ENCODE peak calls at places on chromosomes 13 and 19, in five cellular contexts. One of them, this sample, is unnamed.

GRCh38 chr19:33472696-33473624 is 48.6 kb downstream of the PEPD start:
- DNase-seq in K562: no peak
- DNase-seq in GM12878: no peak
- DNase-seq in endothelial cell of umbilical vein: peak
- DNase-seq in A549: peak
- DNase-seq in this sample: no peak

GRCh38 chr13:96460571-96460970 is 370.7 kb downstream of the HS6ST3 start:
- DNase-seq in endothelial cell of umbilical vein: no peak
- DNase-seq in GM12878: no peak
- DNase-seq in A549: no peak
- DNase-seq in K562: no peak
- DNase-seq in this sample: no peak

GRCh38 chr13:66835040-66835628 is 395.0 kb downstream of the PCDH9 start:
- DNase-seq in A549: peak
- DNase-seq in GM12878: no peak
- DNase-seq in K562: no peak
- DNase-seq in endothelial cell of umbilical vein: peak
- DNase-seq in this sample: no peak

GRCh38 chr19:16265205-16265604 is 59.4 kb upstream of the KLF2 start:
- DNase-seq in GM12878: no peak
- DNase-seq in A549: no peak
- DNase-seq in endothelial cell of umbilical vein: no peak
- DNase-seq in K562: no peak
- DNase-seq in this sample: no peak

GRCh38 chr19:13493516-13494310 is 12.6 kb downstream of the CACNA1A start:
- DNase-seq in K562: no peak
- DNase-seq in endothelial cell of umbilical vein: no peak
- DNase-seq in GM12878: no peak
- DNase-seq in A549: no peak
- DNase-seq in this sample: no peak

GRCh38 chr13:50171585-50172282 is 156.5 kb downstream of the KCNRG start:
- DNase-seq in GM12878: no peak
- DNase-seq in A549: no peak
- DNase-seq in endothelial cell of umbilical vein: no peak
- DNase-seq in K562: no peak
- DNase-seq in this sample: no peak

GRCh38 chr19:39024875-39025641 is 7.3 kb downstream of the FBXO27 start:
- DNase-seq in A549: no peak
- DNase-seq in GM12878: no peak
- DNase-seq in K562: peak
- DNase-seq in endothelial cell of umbilical vein: no peak
- DNase-seq in this sample: no peak

GRCh38 chr13:43014162-43014561 is 9.2 kb upstream of the DNAJC15 start:
- DNase-seq in GM12878: no peak
- DNase-seq in K562: no peak
- DNase-seq in endothelial cell of umbilical vein: no peak
- DNase-seq in A549: no peak
- DNase-seq in this sample: no peak

GRCh38 chr13:98044301-98044700 is 90.8 kb downstream of the IPO5 start:
- DNase-seq in K562: no peak
- DNase-seq in GM12878: no peak
- DNase-seq in endothelial cell of umbilical vein: no peak
- DNase-seq in A549: no peak
- DNase-seq in this sample: no peak

GRCh38 chr13:108629988-108630387 is 577 bp downstream of the MYO16 start:
- DNase-seq in endothelial cell of umbilical vein: no peak
- DNase-seq in A549: no peak
- DNase-seq in K562: no peak
- DNase-seq in GM12878: no peak
- DNase-seq in this sample: no peak

DNA sequence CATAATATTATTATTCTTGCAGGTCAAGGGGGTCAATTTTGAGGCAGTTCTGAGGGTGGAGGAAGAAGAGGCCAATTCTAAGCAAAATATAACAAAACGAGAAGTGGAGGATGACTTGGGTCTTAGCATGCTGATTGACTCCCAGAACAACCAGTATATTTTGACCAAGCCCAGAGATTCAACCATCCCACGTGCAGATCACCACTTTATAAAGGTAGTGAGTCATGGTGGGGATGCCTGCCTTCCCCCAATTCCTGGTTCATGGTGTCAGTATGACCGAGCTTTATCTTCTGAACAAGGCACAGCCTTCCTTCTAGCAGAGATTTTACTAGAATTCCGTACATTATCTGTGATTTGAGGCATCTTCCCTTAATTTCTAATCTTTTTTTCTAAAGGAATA is 9.4 kb upstream of the DCUN1D2 start:
- DNase-seq in GM12878: no peak
- DNase-seq in endothelial cell of umbilical vein: no peak
- DNase-seq in A549: no peak
- DNase-seq in K562: no peak
- DNase-seq in this sample: no peak
- TF ChIP-seq MYC in GM12878: no peak
- TF ChIP-seq MYC in endothelial cell of umbilical vein: no peak
- TF ChIP-seq MYC in A549: no peak
- TF ChIP-seq MYC in K562: no peak
- TF ChIP-seq MYC in this sample: no peak

GRCh38 chr19:19464339-19465098 is 50.8 kb downstream of the TSSK6 start:
- DNase-seq in K562: no peak
- DNase-seq in A549: no peak
- DNase-seq in endothelial cell of umbilical vein: peak
- DNase-seq in GM12878: no peak
- DNase-seq in this sample: no peak
- TF ChIP-seq MYC in K562: no peak
- TF ChIP-seq MYC in A549: no peak
- TF ChIP-seq MYC in endothelial cell of umbilical vein: no peak
- TF ChIP-seq MYC in GM12878: no peak
- TF ChIP-seq MYC in this sample: no peak

GRCh38 chr13:104318121-104318520 is 1251.9 kb upstream of the SLC10A2 start:
- DNase-seq in GM12878: no peak
- DNase-seq in endothelial cell of umbilical vein: peak
- DNase-seq in A549: no peak
- DNase-seq in K562: no peak
- DNase-seq in this sample: peak
- TF ChIP-seq MYC in GM12878: no peak
- TF ChIP-seq MYC in endothelial cell of umbilical vein: no peak
- TF ChIP-seq MYC in A549: no peak
- TF ChIP-seq MYC in K562: no peak
- TF ChIP-seq MYC in this sample: no peak

DNA sequence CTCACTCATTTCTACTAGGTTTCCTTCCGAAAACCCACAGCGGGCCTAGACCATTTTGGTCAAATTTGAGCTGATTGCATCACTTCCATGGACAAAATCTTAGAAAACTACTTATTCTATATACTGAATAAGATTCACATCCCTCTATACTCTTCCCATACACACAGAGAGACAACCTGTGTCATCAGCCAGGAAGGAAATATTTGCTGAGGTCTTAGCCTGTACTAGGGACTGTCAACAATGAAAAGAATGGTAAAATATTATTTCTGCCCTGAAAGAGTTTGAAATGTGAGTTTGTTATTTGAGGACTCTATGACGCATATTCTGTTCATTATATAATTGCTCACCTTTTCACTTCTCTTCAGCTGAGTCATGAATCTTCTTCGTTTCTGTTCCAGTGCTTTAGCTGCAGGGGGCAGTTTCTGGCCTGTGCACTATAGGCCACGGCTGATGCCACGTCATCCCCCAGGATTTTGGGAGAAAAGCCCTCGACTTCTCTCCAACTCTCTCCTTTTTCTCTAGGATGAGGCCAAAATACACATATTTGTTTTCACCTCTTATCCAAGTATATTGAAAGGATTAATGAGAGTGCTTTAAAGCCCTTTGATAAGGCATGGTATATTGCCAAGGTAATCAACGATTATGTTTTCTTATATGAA is 47.7 kb downstream of the GSX1 start:
- DNase-seq in K562: no peak
- DNase-seq in endothelial cell of umbilical vein: no peak
- DNase-seq in GM12878: no peak
- DNase-seq in A549: peak
- DNase-seq in this sample: no peak
- TF ChIP-seq MYC in K562: no peak
- TF ChIP-seq MYC in endothelial cell of umbilical vein: no peak
- TF ChIP-seq MYC in GM12878: no peak
- TF ChIP-seq MYC in A549: no peak
- TF ChIP-seq MYC in this sample: no peak

DNA sequence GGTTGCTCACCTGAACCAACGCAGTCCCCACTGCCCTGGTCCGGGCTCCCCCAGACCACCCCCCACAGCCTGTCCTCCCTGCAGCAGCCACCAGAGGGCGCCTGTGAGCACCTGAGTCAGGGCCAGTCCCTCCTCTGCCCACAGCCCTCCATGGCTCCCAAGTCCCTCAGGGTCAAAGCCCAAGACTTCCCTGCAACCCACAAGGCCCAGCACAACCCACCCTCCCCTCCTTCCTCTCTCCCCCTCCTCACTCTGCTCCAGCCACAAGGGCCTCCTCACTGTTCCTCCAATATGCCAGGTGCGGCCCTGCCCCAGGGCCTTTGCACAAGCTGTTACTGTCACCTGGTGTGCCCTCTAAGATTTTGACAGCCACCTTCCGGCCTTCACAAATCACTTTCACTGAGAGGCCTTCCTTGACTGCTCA is 10.9 kb downstream of the GNA15 start:
- DNase-seq in endothelial cell of umbilical vein: no peak
- DNase-seq in GM12878: no peak
- DNase-seq in K562: peak
- DNase-seq in A549: no peak
- DNase-seq in this sample: peak
- TF ChIP-seq MYC in endothelial cell of umbilical vein: no peak
- TF ChIP-seq MYC in GM12878: no peak
- TF ChIP-seq MYC in K562: no peak
- TF ChIP-seq MYC in A549: no peak
- TF ChIP-seq MYC in this sample: no peak

GRCh38 chr13:105979586-105979985 is 555.9 kb downstream of the EFNB2 start:
- DNase-seq in K562: no peak
- DNase-seq in A549: peak
- DNase-seq in GM12878: no peak
- DNase-seq in endothelial cell of umbilical vein: no peak
- DNase-seq in this sample: no peak
- TF ChIP-seq MYC in K562: no peak
- TF ChIP-seq MYC in A549: no peak
- TF ChIP-seq MYC in GM12878: no peak
- TF ChIP-seq MYC in endothelial cell of umbilical vein: no peak
- TF ChIP-seq MYC in this sample: no peak

DNA sequence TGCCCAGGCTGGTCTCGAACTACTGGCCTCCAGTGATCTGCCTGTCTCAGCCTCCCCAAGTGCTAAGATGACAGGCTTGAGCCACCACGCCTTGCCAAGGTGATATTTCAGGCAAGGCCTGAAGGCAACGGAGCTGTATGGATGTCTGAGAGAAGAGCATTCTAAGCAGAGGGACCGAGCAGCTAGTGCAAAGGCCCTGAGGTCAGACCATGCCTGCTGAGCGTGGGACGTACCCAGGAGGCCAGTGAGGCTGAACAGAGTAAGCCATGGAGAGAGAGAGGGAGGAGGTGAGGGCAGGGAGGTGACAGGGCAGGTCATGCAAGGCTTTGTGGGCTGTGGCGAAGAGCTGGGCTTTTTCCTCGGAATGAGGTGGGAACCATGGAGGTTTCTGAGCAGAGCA is 3.4 kb upstream of the SLC44A2 start:
- DNase-seq in A549: no peak
- DNase-seq in endothelial cell of umbilical vein: no peak
- DNase-seq in GM12878: no peak
- DNase-seq in K562: no peak
- DNase-seq in this sample: no peak
- TF ChIP-seq MYC in A549: no peak
- TF ChIP-seq MYC in endothelial cell of umbilical vein: no peak
- TF ChIP-seq MYC in GM12878: no peak
- TF ChIP-seq MYC in K562: no peak
- TF ChIP-seq MYC in this sample: no peak

GRCh38 chr19:50488795-50489194 is 12.1 kb upstream of the GARIN5A start:
- DNase-seq in endothelial cell of umbilical vein: no peak
- DNase-seq in A549: no peak
- DNase-seq in GM12878: no peak
- DNase-seq in K562: no peak
- DNase-seq in this sample: no peak

GRCh38 chr19:50486823-50487515 is 10.3 kb upstream of the GARIN5A start:
- DNase-seq in endothelial cell of umbilical vein: peak
- DNase-seq in K562: peak
- DNase-seq in A549: peak
- DNase-seq in GM12878: no peak
- DNase-seq in this sample: peak

GRCh38 chr19:50490991-50491472 is 14.4 kb upstream of the GARIN5A start:
- DNase-seq in endothelial cell of umbilical vein: no peak
- DNase-seq in K562: no peak
- DNase-seq in A549: no peak
- DNase-seq in GM12878: no peak
- DNase-seq in this sample: no peak

GRCh38 chr19:50490411-50490811 is 13.8 kb upstream of the GARIN5A start:
- DNase-seq in K562: no peak
- DNase-seq in A549: no peak
- DNase-seq in endothelial cell of umbilical vein: no peak
- DNase-seq in GM12878: no peak
- DNase-seq in this sample: no peak

GRCh38 chr19:50489461-50490011 is 12.9 kb upstream of the GARIN5A start:
- DNase-seq in GM12878: no peak
- DNase-seq in A549: no peak
- DNase-seq in K562: no peak
- DNase-seq in endothelial cell of umbilical vein: no peak
- DNase-seq in this sample: no peak
- TF ChIP-seq MYC in GM12878: no peak
- TF ChIP-seq MYC in A549: no peak
- TF ChIP-seq MYC in K562: no peak
- TF ChIP-seq MYC in endothelial cell of umbilical vein: no peak
- TF ChIP-seq MYC in this sample: no peak

GRCh38 chr13:87089391-87089790 is 581.8 kb upstream of the SLITRK5 start:
- DNase-seq in endothelial cell of umbilical vein: no peak
- DNase-seq in K562: no peak
- DNase-seq in A549: no peak
- DNase-seq in GM12878: no peak
- DNase-seq in this sample: no peak

GRCh38 chr13:87093399-87093798 is 577.8 kb upstream of the SLITRK5 start:
- DNase-seq in GM12878: no peak
- DNase-seq in K562: no peak
- DNase-seq in endothelial cell of umbilical vein: no peak
- DNase-seq in A549: no peak
- DNase-seq in this sample: no peak

DNA sequence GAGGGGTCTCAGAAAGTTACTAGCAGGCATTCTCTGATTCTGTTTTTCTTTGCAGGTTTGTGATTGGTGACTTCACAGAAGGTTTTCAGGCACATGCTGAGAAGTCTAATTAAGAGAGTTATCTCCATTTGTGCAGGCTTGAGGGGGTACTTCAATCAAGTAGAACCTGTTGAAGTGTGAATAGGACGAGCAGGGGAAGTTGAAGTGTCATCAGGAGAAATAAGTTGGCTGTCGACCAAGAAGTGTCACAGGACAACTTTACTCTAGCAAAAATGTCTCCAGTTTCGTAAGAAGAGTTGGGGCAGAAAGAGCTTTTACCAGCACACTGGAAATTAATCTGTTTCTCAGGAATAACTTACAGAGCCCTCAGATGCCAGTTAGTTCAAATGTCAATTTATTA is 576.5 kb upstream of the SLITRK5 start:
- DNase-seq in GM12878: no peak
- DNase-seq in K562: no peak
- DNase-seq in endothelial cell of umbilical vein: no peak
- DNase-seq in A549: no peak
- DNase-seq in this sample: peak
- TF ChIP-seq MYC in GM12878: no peak
- TF ChIP-seq MYC in K562: no peak
- TF ChIP-seq MYC in endothelial cell of umbilical vein: no peak
- TF ChIP-seq MYC in A549: no peak
- TF ChIP-seq MYC in this sample: no peak

This sample was measured in NB4.